ENCODE peak calls at places on chromosomes 11 and 22, in eight cellular contexts. Q, E, B, A, H, Z, L and V are unnamed samples.

GRCh38 chr11:30914143-30914762 is 328.1 kb upstream of the MPPED2 start:
- DNase-seq in Q (peak; percentile 48), E (peak; percentile 88), B (peak; percentile 40), A (peak; percentile 65), H (peak; percentile 45), Z (peak; percentile 80), L (peak; percentile 71), V (peak; percentile 45)

GRCh38 chr11:69923641-69924307 is 104.6 kb upstream of the FGF3 start:
- DNase-seq in Q (peak; percentile 21), E (no peak), B (no peak), A (no peak), H (peak; percentile 8), Z (peak; percentile 46), L (no peak), V (no peak)

GRCh38 chr11:73660497-73661034 is 14.2 kb downstream of the PLEKHB1 start:
- DNase-seq in Q (no peak), E (no peak), B (no peak), A (no peak), H (no peak), Z (peak; percentile 64), L (no peak), V (no peak)

GRCh38 chr11:45624095-45624494 is 41.3 kb downstream of the CHST1 start:
- DNase-seq in Q (no peak), E (no peak), B (no peak), A (no peak), H (no peak), Z (no peak), L (no peak), V (no peak)

GRCh38 chr22:30347255-30347892 is 9.3 kb downstream of the SF3A1 start:
- DNase-seq in Q (no peak), E (no peak), B (no peak), A (no peak), H (no peak), Z (no peak), L (no peak), V (no peak)

GRCh38 chr22:45531944-45532631 is 29.4 kb downstream of the FBLN1 start:
- DNase-seq in Q (no peak), E (no peak), B (no peak), A (no peak), H (no peak), Z (no peak), L (no peak), V (no peak)

GRCh38 chr22:42926034-42926433 is 69.0 kb upstream of the ARFGAP3 start:
- DNase-seq in Q (no peak), E (no peak), B (no peak), A (no peak), H (peak; percentile 59), Z (no peak), L (peak; percentile 41), V (no peak)

GRCh38 chr11:78127408-78127807 is 12.0 kb downstream of the ALG8 start:
- DNase-seq in Q (no peak), E (no peak), B (no peak), A (no peak), H (no peak), Z (no peak), L (no peak), V (no peak)

GRCh38 chr22:44542561-44543222 is 44.7 kb upstream of the RTL6 start:
- DNase-seq in Q (no peak), E (no peak), B (no peak), A (no peak), H (no peak), Z (no peak), L (no peak), V (no peak)

GRCh38 chr11:57196556-57196955 is 14.8 kb downstream of the LRRC55 start:
- DNase-seq in Q (no peak), E (no peak), B (no peak), A (no peak), H (no peak), Z (no peak), L (no peak), V (no peak)

GRCh38 chr22:32340437-32340836 is 17.2 kb upstream of the RFPL3 start:
- DNase-seq in Q (no peak), E (no peak), B (no peak), A (no peak), H (no peak), Z (no peak), L (no peak), V (no peak)

DNA sequence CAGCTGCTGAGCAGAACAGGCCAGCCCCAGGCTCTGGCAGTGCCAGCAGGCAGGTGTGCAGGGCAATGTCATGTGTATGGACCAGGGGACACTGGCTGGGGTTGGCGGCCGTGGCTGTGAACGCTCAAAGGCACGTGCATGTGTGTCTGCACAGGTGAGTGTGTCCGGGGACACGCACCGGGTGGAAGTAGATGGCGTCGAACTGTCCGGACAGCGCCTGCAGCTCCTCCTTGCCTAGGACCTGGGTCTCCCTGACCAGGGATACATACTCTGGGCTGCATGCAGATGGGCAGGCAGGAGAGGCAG is 863 bp downstream of the HDAC10 start:
- DNase-seq in Q (no peak), E (no peak), B (no peak), A (no peak), H (no peak), Z (no peak), L (no peak), V (no peak)
- H3K27ac ChIP-seq in Q (peak overlapping the region; percentile 79), E (no peak overlapping the region), B (no peak overlapping the region), A (peak overlapping the region; percentile 75), H (no peak overlapping the region), Z (no peak overlapping the region), L (no peak overlapping the region), V (peak overlapping the region; percentile 85)

DNA sequence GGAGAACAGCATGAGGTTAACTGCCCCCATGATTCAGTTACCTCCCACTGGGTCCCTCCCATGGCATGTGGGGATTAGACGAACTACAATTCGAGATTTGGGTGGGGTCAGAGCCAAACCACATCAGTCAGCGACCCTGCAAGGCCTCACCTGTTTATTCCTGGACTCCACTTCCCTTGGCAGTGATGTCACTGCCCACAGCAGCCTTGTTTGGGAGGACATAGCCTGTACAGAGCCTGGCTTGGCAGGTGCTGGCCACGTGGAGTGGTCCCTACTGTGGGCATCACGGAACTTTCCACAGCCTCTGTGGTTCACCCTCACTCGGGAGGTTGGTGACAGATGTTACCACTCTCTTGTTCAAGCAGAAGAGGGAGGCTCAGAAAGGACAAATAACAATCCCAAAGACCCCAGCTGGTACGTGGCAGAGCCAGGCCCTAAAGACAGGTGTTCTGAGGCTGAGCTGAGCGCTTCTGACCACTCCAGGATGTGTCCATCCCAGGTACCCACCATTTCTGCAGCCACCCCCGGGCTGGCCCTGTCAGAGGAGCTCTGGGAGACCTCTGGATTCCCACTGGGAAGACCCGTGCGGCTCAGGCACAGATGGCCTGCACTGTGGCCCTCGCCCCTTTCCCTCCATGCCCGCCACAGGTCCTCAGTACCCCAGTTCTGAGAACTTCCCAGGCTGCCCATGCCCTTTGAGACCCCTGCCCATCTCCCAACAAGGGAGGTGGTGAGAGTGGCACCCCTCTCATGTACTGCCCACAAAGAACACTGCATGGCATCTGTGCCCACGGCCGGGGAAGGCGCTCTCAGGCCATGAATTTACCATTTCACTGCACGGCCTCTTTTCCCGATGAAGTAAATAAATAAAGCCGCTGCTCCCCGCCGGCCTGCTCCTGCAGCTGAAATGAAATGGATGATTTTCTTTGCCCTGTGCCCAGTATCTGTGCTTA is 605.8 kb downstream of the TBC1D22A start:
- DNase-seq in Q (peak; percentile 35), E (no peak), B (no peak), A (no peak), H (no peak), Z (no peak), L (no peak), V (no peak)
- H3K9me3 ChIP-seq in Q (no peaks in the 10 kb centered on the region), E (peaks cover 4% of the 10 kb centered on the region), B (no peaks in the 10 kb centered on the region), A (no peaks in the 10 kb centered on the region), H (no peaks in the 10 kb centered on the region), Z (peaks cover 13% of the 10 kb centered on the region), L (peaks cover 2% of the 10 kb centered on the region), V (peaks cover 17% of the 10 kb centered on the region)

GRCh38 chr11:34620820-34621792 is at the start of gene EHF:
- DNase-seq in Q (no peak), E (no peak), B (peak; percentile 79), A (no peak), H (peak; percentile 56), Z (no peak), L (no peak), V (no peak)

GRCh38 chr11:34624069-34624468 is 3.2 kb downstream of the EHF start:
- DNase-seq in Q (peak; percentile 71), E (no peak), B (peak; percentile 75), A (no peak), H (peak; percentile 60), Z (no peak), L (no peak), V (no peak)

GRCh38 chr11:34623463-34623862 is 2.6 kb downstream of the EHF start:
- DNase-seq in Q (no peak), E (no peak), B (no peak), A (no peak), H (no peak), Z (no peak), L (no peak), V (no peak)

GRCh38 chr11:34620202-34620601 is 691 bp upstream of the EHF start:
- DNase-seq in Q (no peak), E (no peak), B (no peak), A (no peak), H (no peak), Z (no peak), L (no peak), V (no peak)

DNA sequence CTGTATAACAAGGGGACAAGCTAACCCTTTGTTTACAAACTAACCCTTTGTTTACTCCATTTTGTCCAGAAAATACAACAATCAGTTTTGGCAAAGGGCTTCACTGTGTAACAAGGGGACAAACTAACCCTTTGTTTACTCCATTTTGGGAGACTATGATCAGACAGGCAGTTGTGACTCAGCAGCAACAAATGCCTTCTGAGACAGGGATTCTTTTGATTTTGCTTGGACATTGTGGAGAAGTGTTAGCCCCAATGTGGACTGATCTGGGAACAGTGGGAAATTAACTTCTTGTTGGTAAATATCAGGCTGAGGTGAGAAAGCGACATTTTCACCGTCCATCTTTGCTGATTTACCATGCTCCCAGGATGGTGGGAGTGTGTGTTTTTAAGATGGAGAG is 983 bp downstream of the EHF start:
- DNase-seq in Q (no peak), E (no peak), B (no peak), A (no peak), H (no peak), Z (no peak), L (no peak), V (no peak)
- H3K27ac ChIP-seq in Q (peak overlapping the region; percentile 74), E (no peak overlapping the region), B (peak overlapping the region; percentile 87), A (no peak overlapping the region), H (peak overlapping the region; percentile 90), Z (no peak overlapping the region), L (no peak overlapping the region), V (no peak overlapping the region)

GRCh38 chr22:49418341-49418894 is 409.3 kb downstream of the BRD1 start:
- DNase-seq in Q (no peak), E (no peak), B (no peak), A (no peak), H (no peak), Z (no peak), L (no peak), V (no peak)

GRCh38 chr22:49419661-49420060 is 408.0 kb downstream of the BRD1 start:
- DNase-seq in Q (no peak), E (no peak), B (no peak), A (no peak), H (no peak), Z (no peak), L (no peak), V (no peak)

GRCh38 chr22:49417326-49417725 is 410.3 kb downstream of the BRD1 start:
- DNase-seq in Q (no peak), E (no peak), B (no peak), A (no peak), H (no peak), Z (no peak), L (no peak), V (no peak)

GRCh38 chr22:49417833-49418232 is 409.8 kb downstream of the BRD1 start:
- DNase-seq in Q (no peak), E (no peak), B (no peak), A (no peak), H (no peak), Z (no peak), L (no peak), V (no peak)

GRCh38 chr22:49418943-49419342 is 408.7 kb downstream of the BRD1 start:
- DNase-seq in Q (no peak), E (no peak), B (no peak), A (no peak), H (no peak), Z (no peak), L (no peak), V (no peak)
- H3K9me3 ChIP-seq in Q (peaks cover 7% of the 10 kb centered on the region), E (no peaks in the 10 kb centered on the region), B (no peaks in the 10 kb centered on the region), A (no peaks in the 10 kb centered on the region), H (peaks cover 4% of the 10 kb centered on the region), Z (peaks cover 19% of the 10 kb centered on the region), L (no peaks in the 10 kb centered on the region), V (peaks cover 34% of the 10 kb centered on the region)